ENCODE peak calls at places on chromosomes 7 and 10, in four cellular contexts. H, R, X and Q are unnamed samples.

GRCh38 chr10:27770181-27770580 is 24.6 kb upstream of the MKX start:
- DNase-seq in H (no peak), R (no peak), X (no peak), Q (no peak)

GRCh38 chr7:90455163-90456030 is 14.0 kb upstream of the PTTG1IP2 start:
- DNase-seq in H (no peak), R (peak), X (peak), Q (no peak)

GRCh38 chr7:13111230-13111629 is 423.8 kb downstream of the ARL4A start:
- DNase-seq in H (no peak), R (peak), X (no peak), Q (no peak)

GRCh38 chr7:158919686-158920085 is 63.3 kb downstream of the DYNC2I1 start:
- DNase-seq in H (no peak), R (no peak), X (no peak), Q (no peak)

GRCh38 chr7:73978681-73979563 is 49.1 kb upstream of the ELN start:
- DNase-seq in H (peak), R (peak), X (no peak), Q (peak)

GRCh38 chr7:79787623-79788022 is 334.2 kb upstream of the MAGI2 start:
- DNase-seq in H (no peak), R (no peak), X (no peak), Q (no peak)

GRCh38 chr10:129525408-129525807 is 58.4 kb downstream of the MGMT start:
- DNase-seq in H (no peak), R (no peak), X (no peak), Q (no peak)

GRCh38 chr10:78178940-78179339 is 145.3 kb downstream of the RPS24 start:
- DNase-seq in H (peak), R (no peak), X (no peak), Q (no peak)

GRCh38 chr10:31490858-31491504 is 172.0 kb downstream of the ZEB1 start:
- DNase-seq in H (no peak), R (peak), X (peak), Q (no peak)

GRCh38 chr10:97099868-97100267 is 85.9 kb downstream of the SLIT1 start:
- DNase-seq in H (no peak), R (no peak), X (no peak), Q (no peak)

GRCh38 chr10:63115732-63116383 is 17.3 kb upstream of the NRBF2 start:
- DNase-seq in H (peak), R (no peak), X (no peak), Q (peak)

GRCh38 chr10:24950439-24950838 is 2.0 kb downstream of the PRTFDC1 start:
- DNase-seq in H (no peak), R (no peak), X (no peak), Q (no peak)
- H3K27ac ChIP-seq in H (no peak), R (no peak), X (no peak), Q (no peak)

GRCh38 chr10:114573330-114574045 is 84.6 kb downstream of the ABLIM1 start:
- DNase-seq in H (no peak), R (no peak), X (no peak), Q (no peak)

GRCh38 chr10:114576132-114576487 is 82.0 kb downstream of the ABLIM1 start:
- DNase-seq in H (no peak), R (no peak), X (no peak), Q (no peak)

GRCh38 chr10:114576716-114577115 is 81.4 kb downstream of the ABLIM1 start:
- DNase-seq in H (no peak), R (no peak), X (no peak), Q (no peak)

GRCh38 chr10:114577133-114577532 is 80.9 kb downstream of the ABLIM1 start:
- DNase-seq in H (no peak), R (no peak), X (no peak), Q (no peak)

GRCh38 chr10:114575417-114576131 is 82.5 kb downstream of the ABLIM1 start:
- DNase-seq in H (no peak), R (no peak), X (no peak), Q (no peak)
- H3K27ac ChIP-seq in H (no peak), R (no peak), X (no peak), Q (no peak)

GRCh38 chr10:75062191-75062849 is 49.1 kb upstream of the SAMD8 start:
- DNase-seq in H (peak), R (no peak), X (no peak), Q (peak)
- H3K27ac ChIP-seq in H (no peak), R (no peak), X (no peak), Q (peak)

DNA sequence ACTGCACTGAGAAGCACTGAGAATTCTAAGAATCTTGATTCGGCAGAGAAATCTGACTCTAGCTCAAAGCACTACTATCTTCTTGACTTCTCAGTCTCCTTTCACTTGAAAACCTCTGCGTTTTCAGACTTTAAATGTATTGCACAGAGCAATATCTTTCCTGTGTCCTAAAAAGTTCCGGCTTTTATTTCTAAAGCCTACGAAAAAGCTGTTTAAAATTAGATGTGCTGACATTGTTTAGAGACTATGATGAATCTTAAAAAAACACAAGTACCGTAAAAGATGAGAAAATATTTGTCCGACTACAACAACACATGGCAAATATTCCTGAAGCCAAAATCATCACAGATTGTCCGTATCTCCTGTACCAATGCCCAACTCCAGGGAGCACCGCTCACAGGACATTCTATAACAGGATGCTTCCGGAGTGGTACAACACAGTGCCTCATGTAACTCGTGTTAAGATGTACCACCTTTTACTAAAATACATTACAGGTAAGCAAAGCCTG is 136.9 kb downstream of the CUBN start:
- DNase-seq in H (no peak), R (no peak), X (no peak), Q (no peak)
- H3K27ac ChIP-seq in H (no peak), R (no peak), X (no peak), Q (no peak)

GRCh38 chr10:72814134-72814790 is 79.3 kb upstream of the OIT3 start:
- DNase-seq in H (no peak), R (no peak), X (no peak), Q (no peak)
- H3K27ac ChIP-seq in H (no peak), R (no peak), X (no peak), Q (no peak)

DNA sequence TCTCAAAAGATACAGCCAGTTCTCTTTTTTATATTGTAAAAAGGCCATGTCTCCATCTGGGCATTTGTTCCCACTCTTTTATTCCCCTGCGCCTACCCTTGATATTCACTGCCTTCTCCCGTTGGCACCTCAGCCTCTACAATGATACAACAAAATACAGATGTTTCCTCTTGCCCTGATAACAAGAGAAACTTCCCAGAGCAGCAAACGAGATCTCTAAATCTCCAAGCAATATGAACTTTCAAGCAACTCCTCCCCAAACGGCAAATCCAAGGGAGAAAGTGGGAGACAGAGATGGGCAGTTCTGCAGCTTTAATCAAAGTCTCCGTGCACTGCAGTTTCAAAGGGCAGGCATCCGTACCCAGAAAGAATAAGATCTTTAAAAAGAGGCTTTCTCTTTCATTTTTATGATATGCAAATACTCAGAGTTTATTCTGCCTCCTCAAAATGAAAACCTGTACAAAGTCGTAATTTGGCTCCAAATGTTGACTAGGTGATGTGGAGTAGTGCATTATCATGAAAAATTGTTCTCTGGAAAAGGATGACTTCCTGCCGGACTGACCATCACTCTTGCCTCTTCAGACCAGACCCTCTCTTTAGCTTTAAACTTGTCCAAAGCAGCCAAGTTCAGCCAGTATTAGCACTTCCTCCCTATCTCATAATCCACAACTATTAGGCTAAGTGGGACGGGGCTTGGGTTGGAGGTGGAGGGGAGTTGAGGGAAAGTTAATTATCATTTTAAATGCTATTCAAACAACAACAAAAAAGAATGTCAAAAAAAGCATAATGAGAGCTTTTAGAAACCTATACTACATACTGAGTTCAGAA is 682 bp downstream of the HGF start:
- DNase-seq in H (no peak), R (no peak), X (no peak), Q (no peak)
- H3K27ac ChIP-seq in H (no peak), R (no peak), X (no peak), Q (no peak)

GRCh38 chr10:99766282-99766681 is 16.2 kb upstream of the ABCC2 start:
- DNase-seq in H (no peak), R (no peak), X (no peak), Q (no peak)

GRCh38 chr10:99761395-99761794 is 21.0 kb upstream of the ABCC2 start:
- DNase-seq in H (no peak), R (no peak), X (no peak), Q (no peak)

GRCh38 chr10:99768430-99769011 is 13.9 kb upstream of the ABCC2 start:
- DNase-seq in H (no peak), R (no peak), X (no peak), Q (no peak)

GRCh38 chr10:99767901-99768300 is 14.5 kb upstream of the ABCC2 start:
- DNase-seq in H (no peak), R (no peak), X (no peak), Q (no peak)

GRCh38 chr10:99765672-99766071 is 16.8 kb upstream of the ABCC2 start:
- DNase-seq in H (no peak), R (no peak), X (no peak), Q (no peak)
- H3K27ac ChIP-seq in H (no peak), R (peak), X (no peak), Q (no peak)

GRCh38 chr10:102620138-102620591 is 24.1 kb upstream of the TRIM8 start:
- DNase-seq in H (no peak), R (no peak), X (no peak), Q (peak)
- H3K27ac ChIP-seq in H (no peak), R (no peak), X (no peak), Q (peak)

GRCh38 chr10:87844837-87845623 is 18.3 kb downstream of the KLLN start:
- DNase-seq in H (no peak), R (no peak), X (no peak), Q (no peak)
- H3K27ac ChIP-seq in H (no peak), R (peak), X (no peak), Q (no peak)

DNA sequence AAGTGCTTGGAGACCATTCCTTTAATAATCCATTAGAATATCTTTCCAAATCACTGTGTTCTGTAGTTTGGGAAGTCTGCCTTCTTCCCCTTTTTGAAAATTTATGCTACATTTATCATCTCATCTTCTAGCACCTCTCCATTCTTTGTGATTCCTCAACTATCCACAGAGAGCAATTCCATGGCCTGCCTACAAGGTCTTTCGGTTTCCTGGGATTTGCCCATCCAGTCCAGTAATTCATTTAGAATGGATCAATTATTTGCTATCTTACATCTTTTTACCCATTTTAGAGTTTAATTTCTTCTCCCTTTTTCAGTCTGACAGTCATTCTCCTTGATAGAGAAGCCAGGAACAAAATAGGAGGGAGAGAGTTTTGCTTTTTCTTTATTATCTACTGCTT is 179.8 kb downstream of the ST7 start:
- DNase-seq in H (no peak), R (no peak), X (no peak), Q (no peak)
- H3K27ac ChIP-seq in H (no peak), R (peak), X (no peak), Q (no peak)